ENCODE peak calls at places on chromosomes 4 and X, in nine cellular contexts. P, U, D, G, O, L, Q, E and F are unnamed samples.

GRCh38 chr4:146292508-146292907 is 78.2 kb downstream of the REELD1 start:
- DNase-seq in O (no peak), U (no peak), E (no peak), G (no peak), L (no peak), Q (no peak), P (no peak), D (no peak), F (no peak)

GRCh38 chrX:130086414-130087207 is 23.7 kb downstream of the ELF4 start:
- DNase-seq in E (peak), D (no peak), U (no peak), O (peak), G (no peak), L (no peak), Q (no peak), P (no peak), F (no peak)

GRCh38 chr4:79049840-79050520 is 110.7 kb upstream of the PAQR3 start:
- DNase-seq in O (no peak), E (no peak), P (no peak), D (no peak), U (no peak), Q (no peak), G (no peak), L (no peak), F (no peak)

GRCh38 chr4:55363618-55364420 is 17.8 kb downstream of the SRD5A3 start:
- DNase-seq in L (no peak), G (no peak), P (no peak), D (no peak), Q (no peak), O (no peak), E (no peak), U (peak), F (peak)

GRCh38 chr4:14294611-14295010 is 667.1 kb upstream of the BOD1L1 start:
- DNase-seq in U (no peak), E (no peak), P (no peak), L (no peak), Q (no peak), G (no peak), D (no peak), O (no peak), F (peak)

GRCh38 chr4:2478220-2478619 is 9.3 kb downstream of the RNF4 start:
- DNase-seq in O (no peak), D (no peak), U (no peak), P (no peak), Q (no peak), L (no peak), E (no peak), G (no peak), F (no peak)

GRCh38 chr4:112517067-112517588 is 1.1 kb upstream of the NEUROG2 start:
- DNase-seq in L (no peak), U (no peak), E (no peak), P (no peak), G (no peak), D (no peak), Q (no peak), O (no peak), F (no peak)

GRCh38 chrX:78513996-78514745 is 145.0 kb downstream of the RTL3 start:
- DNase-seq in D (no peak), E (no peak), U (no peak), Q (no peak), P (no peak), L (no peak), G (no peak), O (no peak), F (no peak)

GRCh38 chr4:20422398-20422797 is 170.7 kb downstream of the SLIT2 start:
- DNase-seq in U (no peak), P (peak), D (no peak), O (peak), E (peak), L (peak), G (peak), Q (no peak), F (peak)

GRCh38 chr4:24862073-24862751 is 50.6 kb downstream of the CCDC149 start:
- DNase-seq in G (no peak), P (no peak), E (no peak), Q (no peak), U (no peak), D (no peak), O (no peak), L (no peak), F (no peak)
- H3K27ac ChIP-seq in G (no peak), P (no peak), E (no peak), Q (no peak), U (no peak), D (no peak), O (no peak), L (no peak), F (no peak)

DNA sequence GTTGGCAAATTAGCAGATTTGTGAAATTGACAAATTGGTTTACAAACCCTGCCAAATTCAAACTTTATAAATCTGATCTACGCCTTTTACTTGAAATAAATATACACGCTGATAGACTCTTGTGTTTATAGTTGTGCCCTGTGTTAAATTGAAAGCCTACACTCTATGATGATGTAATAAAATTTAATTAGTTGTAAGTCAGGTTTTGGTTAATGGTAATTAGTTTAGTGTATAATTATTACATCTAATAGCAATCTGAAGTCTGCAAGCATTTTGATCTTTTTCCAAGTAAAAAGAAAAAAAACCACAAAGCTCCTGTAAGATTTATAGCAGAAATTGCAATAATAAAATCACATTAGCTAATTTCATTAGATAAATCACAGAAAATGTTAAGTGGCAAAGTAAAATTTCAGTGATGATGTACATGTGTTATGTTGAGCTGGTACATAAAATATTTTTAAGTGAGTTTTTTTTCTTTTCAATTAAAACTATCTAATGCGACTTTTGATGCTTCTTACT is 72.7 kb upstream of the TENM3 start:
- DNase-seq in D (no peak), L (no peak), E (no peak), U (no peak), P (no peak), G (no peak), O (no peak), Q (no peak), F (no peak)
- H3K27ac ChIP-seq in D (no peak), L (no peak), E (no peak), U (no peak), P (no peak), G (no peak), O (no peak), Q (no peak), F (no peak)

GRCh38 chr4:115360441-115360840 is 247.0 kb upstream of the NDST4 start:
- DNase-seq in L (no peak), E (no peak), Q (no peak), P (no peak), D (no peak), O (no peak), U (no peak), G (no peak), F (no peak)

GRCh38 chr4:115365185-115365584 is 251.8 kb upstream of the NDST4 start:
- DNase-seq in Q (no peak), G (no peak), P (no peak), E (no peak), L (no peak), O (no peak), D (no peak), U (no peak), F (no peak)

GRCh38 chr4:115366390-115366789 is 253.0 kb upstream of the NDST4 start:
- DNase-seq in E (no peak), G (no peak), P (no peak), O (no peak), U (no peak), D (no peak), L (no peak), Q (no peak), F (no peak)

GRCh38 chr4:115357767-115358166 is 244.3 kb upstream of the NDST4 start:
- DNase-seq in Q (no peak), G (no peak), P (no peak), D (no peak), E (no peak), L (no peak), U (no peak), O (no peak), F (no peak)

GRCh38 chr4:115361781-115362180 is 248.4 kb upstream of the NDST4 start:
- DNase-seq in P (no peak), G (no peak), O (no peak), L (no peak), U (no peak), Q (no peak), E (no peak), D (no peak), F (peak)
- H3K27ac ChIP-seq in P (no peak), G (no peak), O (no peak), L (no peak), U (no peak), Q (no peak), E (no peak), D (no peak), F (no peak)

GRCh38 chr4:26252349-26252748 is 68.5 kb upstream of the RBPJ start:
- DNase-seq in U (no peak), L (peak), D (no peak), Q (no peak), G (no peak), P (no peak), E (no peak), O (no peak), F (no peak)
- H3K27ac ChIP-seq in U (no peak), L (peak), D (no peak), Q (no peak), G (no peak), P (no peak), E (no peak), O (no peak), F (no peak)